ENCODE peak calls at places on chromosomes 11 and 22, in five cellular contexts. W is activated T-cell treated with anti-CD3 and anti-CD28 coated beads for 24 hours, G is heart right ventricle, A is HCT116, N is progenitor cell of endocrine pancreas. M is an unnamed sample.
A peak's percentile ranks its signal among the peaks of the same experiment; 100 is the strongest.

GRCh38 chr11:14967581-14968214 is 4.5 kb downstream of the CALCA start:
- DNase-seq in A (no peak), W (no peak), G (no peak), N (no peak), M (no peak)

GRCh38 chr22:29040385-29041275 is 21.0 kb downstream of the C22orf31 start:
- DNase-seq in G (peak; percentile 73), W (peak; percentile 58), A (peak; percentile 73), N (peak; percentile 33), M (no peak)

GRCh38 chr11:92380882-92381281 is 156.3 kb downstream of the FAT3 start:
- DNase-seq in A (no peak), W (no peak), G (no peak), N (no peak), M (no peak)

GRCh38 chr22:41625577-41625976 is 4.5 kb downstream of the XRCC6 start:
- DNase-seq in W (no peak), G (no peak), A (no peak), N (no peak), M (no peak)

GRCh38 chr11:45079943-45080719 is 66.3 kb upstream of the PRDM11 start:
- DNase-seq in W (peak; percentile 43), N (no peak), A (no peak), G (no peak), M (peak; percentile 41)

GRCh38 chr11:27861706-27862430 is 161.6 kb upstream of the BDNF start:
- DNase-seq in A (no peak), N (no peak), G (no peak), W (no peak), M (no peak)

GRCh38 chr22:19879248-19879575 is 24.5 kb upstream of the GNB1L start:
- DNase-seq in W (no peak), A (no peak), G (no peak), N (no peak), M (no peak)

GRCh38 chr11:12802418-12803085 is 128.3 kb downstream of the TEAD1 start:
- DNase-seq in A (peak; percentile 97), N (no peak), G (peak; percentile 54), W (no peak), M (no peak)

GRCh38 chr11:77244277-77245014 is 57.0 kb downstream of the GDPD4 start:
- DNase-seq in W (no peak), N (no peak), G (no peak), A (no peak), M (no peak)

GRCh38 chr22:17260950-17261349 is 41.7 kb upstream of the ADA2 start:
- DNase-seq in A (no peak), N (no peak), G (no peak), W (no peak), M (no peak)

GRCh38 chr11:60951909-60952741 is at the start of gene SLC15A3:
- DNase-seq in N (no peak), G (peak; percentile 67), A (no peak), W (no peak), M (peak; percentile 77)

GRCh38 chr11:14773755-14774154 is 118.3 kb downstream of the CYP2R1 start:
- DNase-seq in W (no peak), N (no peak), G (no peak), A (no peak), M (no peak)

GRCh38 chr11:6812391-6813005 is 13.0 kb upstream of the OR6A2 start:
- DNase-seq in G (no peak), A (peak; percentile 15), W (peak; percentile 21), N (no peak), M (no peak)

GRCh38 chr11:69540118-69541000 is 58.9 kb downstream of the LINC01488 start:
- DNase-seq in G (peak; percentile 59), W (no peak), A (no peak), N (no peak), M (peak; percentile 62)

GRCh38 chr11:45289369-45289768 is 3.2 kb upstream of the SYT13 start:
- DNase-seq in N (no peak), A (no peak), G (no peak), W (no peak), M (no peak)

GRCh38 chr11:61955031-61955415 is 4.9 kb downstream of the BEST1 start:
- DNase-seq in N (no peak), W (no peak), G (peak; percentile 57), A (no peak), M (peak; percentile 77)

GRCh38 chr11:75919525-75919924 is 104.5 kb downstream of the UVRAG start:
- DNase-seq in W (no peak), A (no peak), N (no peak), G (no peak), M (no peak)

GRCh38 chr11:26324270-26324669 is 7.7 kb upstream of the ANO3 start:
- DNase-seq in A (no peak), W (no peak), N (no peak), G (no peak), M (no peak)

GRCh38 chr11:9625728-9626127 is 38.1 kb upstream of the SWAP70 start:
- DNase-seq in N (no peak), A (no peak), W (no peak), G (no peak), M (no peak)

GRCh38 chr11:10716122-10716521 is 22.6 kb upstream of the IRAG1 start:
- DNase-seq in G (no peak), N (no peak), A (no peak), W (no peak), M (no peak)

GRCh38 chr11:111913997-111914396 is 1.5 kb downstream of the HSPB2 start:
- DNase-seq in N (no peak), W (no peak), A (no peak), G (peak; percentile 77), M (peak; percentile 75)